ENCODE peak calls at places on chromosome 16, in eight cellular contexts. J is cardiac septum; B is stimulated activated naive B cell treated with anti-CD40 and anti-IgM and Interleukin-4, amounts not matched to agents 10 μg/mL and 1 μg/mL and 100 μg/mL, for 72 hours; E is stimulated activated CD8-positive, alpha-beta memory T cell treated with anti-CD3 and anti-CD28 coated beads, Interleukin-4, amount 100 ng/mL, for 4 hours; C is left colon; X is SW 1271; Q is stimulated activated CD4-positive, alpha-beta T cell treated with anti-CD3 and anti-CD28 coated beads, Interleukin-4, amount 100 ng/mL, for 1 hour; N is left ventricle myocardium superior. Z is an unnamed sample.

GRCh38 chr16:14545346-14545884 is 84.6 kb downstream of the PARN start:
- DNase-seq in J (no peak), X (no peak), E (no peak), C (no peak), Q (no peak), B (no peak), N (no peak), Z (no peak)

GRCh38 chr16:12318661-12319463 is 342.3 kb downstream of the SNX29 start:
- DNase-seq in J (no peak), E (no peak), Q (no peak), B (no peak), C (no peak), X (no peak), N (no peak), Z (no peak)

GRCh38 chr16:55324491-55325447 is 766 bp downstream of the IRX6 start:
- DNase-seq in C (no peak), J (no peak), N (no peak), E (no peak), B (no peak), Q (no peak), X (no peak), Z (no peak)

GRCh38 chr16:84785843-84786538 is 33.8 kb upstream of the CRISPLD2 start:
- DNase-seq in J (no peak), C (peak; percentile 66), E (no peak), B (no peak), X (no peak), N (peak; percentile 68), Q (no peak), Z (no peak)

GRCh38 chr16:14249291-14250032 is 178.3 kb downstream of the MRTFB start:
- DNase-seq in X (peak; percentile 16), E (peak; percentile 15), Q (peak; percentile 30), C (no peak), B (peak; percentile 18), N (no peak), J (no peak), Z (no peak)

GRCh38 chr16:49382916-49383315 is 9.3 kb downstream of the C16orf78 start:
- DNase-seq in B (no peak), X (peak; percentile 2), E (no peak), J (no peak), N (no peak), Q (no peak), C (no peak), Z (no peak)

GRCh38 chr16:86594712-86595111 is 16.4 kb downstream of the FOXL1 start:
- DNase-seq in B (no peak), J (no peak), C (no peak), E (no peak), N (no peak), Q (no peak), X (no peak), Z (no peak)

GRCh38 chr16:84047626-84048025 is 5.0 kb upstream of the SLC38A8 start:
- DNase-seq in E (no peak), C (no peak), B (no peak), Q (no peak), X (no peak), N (no peak), J (no peak), Z (peak; percentile 58)

GRCh38 chr16:82580293-82580900 is 46.4 kb upstream of the CDH13 start:
- DNase-seq in J (no peak), Q (no peak), N (no peak), X (no peak), E (no peak), B (no peak), C (no peak), Z (no peak)

GRCh38 chr16:82639666-82640336 is 13.0 kb downstream of the CDH13 start:
- DNase-seq in Q (peak; percentile 60), X (peak; percentile 43), C (peak; percentile 45), E (no peak), B (no peak), J (no peak), N (peak; percentile 76), Z (no peak)

GRCh38 chr16:21159281-21159951 is 942 bp downstream of the LDAF1 start:
- DNase-seq in X (peak; percentile 9), E (no peak), J (peak; percentile 78), Q (peak; percentile 22), B (peak; percentile 37), C (peak; percentile 54), N (peak; percentile 63), Z (no peak)

GRCh38 chr16:58732545-58733247 is 1.4 kb downstream of the GOT2 start:
- DNase-seq in B (no peak), Q (no peak), J (no peak), X (no peak), N (no peak), E (no peak), C (no peak), Z (no peak)

GRCh38 chr16:84689126-84689525 is 10.7 kb upstream of the USP10 start:
- DNase-seq in B (no peak), C (no peak), J (no peak), Q (no peak), N (no peak), X (no peak), E (no peak), Z (no peak)

GRCh38 chr16:85104821-85105391 is 7.4 kb downstream of the CIBAR2 start:
- DNase-seq in B (no peak), E (no peak), X (no peak), J (no peak), C (no peak), N (no peak), Q (no peak), Z (peak; percentile 67)

GRCh38 chr16:62036101-62036806 is at the start of gene CDH8:
- DNase-seq in E (no peak), Q (no peak), X (no peak), B (no peak), N (no peak), C (no peak), J (no peak), Z (peak; percentile 39)

GRCh38 chr16:87560428-87561199 is 41.7 kb upstream of the JPH3 start:
- DNase-seq in J (no peak), Q (peak; percentile 17), C (peak; percentile 47), X (peak; percentile 25), N (peak; percentile 50), B (peak; percentile 4), E (no peak), Z (no peak)

GRCh38 chr16:19659554-19659953 is 58.5 kb downstream of the KNOP1 start:
- DNase-seq in C (no peak), J (no peak), X (no peak), N (no peak), E (no peak), Q (no peak), B (no peak), Z (no peak)

GRCh38 chr16:53022374-53022773 is 30.3 kb downstream of the CHD9NB start:
- DNase-seq in B (no peak), N (no peak), E (no peak), J (no peak), C (no peak), X (peak; percentile 36), Q (no peak), Z (no peak)

GRCh38 chr16:48155926-48156789 is at the start of gene ABCC12:
- DNase-seq in X (no peak), Q (no peak), E (no peak), C (no peak), B (no peak), N (no peak), J (no peak), Z (no peak)

GRCh38 chr16:16032271-16032979 is 83.0 kb downstream of the ABCC1 start:
- DNase-seq in C (no peak), X (no peak), B (no peak), Q (no peak), J (no peak), E (no peak), N (no peak), Z (no peak)

GRCh38 chr16:85385463-85386331 is 227.4 kb upstream of the GSE1 start:
- DNase-seq in X (no peak), C (peak; percentile 22), N (peak; percentile 24), E (no peak), J (peak; percentile 66), Q (no peak), B (no peak), Z (peak; percentile 64)

GRCh38 chr16:72910875-72911274 is 137.1 kb downstream of the ZFHX3 start:
- DNase-seq in N (no peak), C (no peak), B (no peak), X (no peak), Q (no peak), J (no peak), E (no peak), Z (no peak)

GRCh38 chr16:3641801-3642396 is 12.6 kb upstream of the DNASE1 start:
- DNase-seq in E (no peak), Q (no peak), B (no peak), X (no peak), J (no peak), C (no peak), N (no peak), Z (no peak)

GRCh38 chr16:26992661-26993365 is 73.9 kb upstream of the C16orf82 start:
- DNase-seq in C (no peak), N (no peak), J (no peak), B (no peak), X (no peak), Q (no peak), E (no peak), Z (no peak)

GRCh38 chr16:54241525-54241924 is 45.1 kb downstream of the IRX3 start:
- DNase-seq in Q (no peak), J (no peak), C (no peak), N (no peak), B (no peak), X (no peak), E (no peak), Z (no peak)

GRCh38 chr16:51161440-51162195 is 10.5 kb upstream of the SALL1 start:
- DNase-seq in B (no peak), N (no peak), X (no peak), E (no peak), C (no peak), J (no peak), Q (no peak), Z (no peak)

GRCh38 chr16:25210758-25211157 is 6.0 kb upstream of the AQP8 start:
- DNase-seq in J (no peak), B (no peak), N (no peak), E (no peak), C (no peak), X (no peak), Q (no peak), Z (no peak)

GRCh38 chr16:11128211-11129123 is 127.5 kb downstream of the SOCS1 start:
- DNase-seq in C (no peak), J (no peak), N (peak; percentile 86), B (no peak), Q (no peak), E (no peak), X (no peak), Z (no peak)

GRCh38 chr16:27980076-27980775 is 83.3 kb downstream of the GSG1L start:
- DNase-seq in J (peak; percentile 60), B (no peak), N (peak; percentile 33), C (peak; percentile 10), X (no peak), E (no peak), Q (no peak), Z (no peak)

GRCh38 chr16:84959784-84960417 is 51.4 kb downstream of the ZDHHC7 start:
- DNase-seq in C (no peak), X (no peak), N (no peak), J (no peak), B (no peak), E (no peak), Q (no peak), Z (no peak)

GRCh38 chr16:67910162-67910561 is 17.1 kb downstream of the PSKH1 start:
- DNase-seq in X (no peak), C (no peak), E (no peak), J (no peak), Q (no peak), B (no peak), N (no peak), Z (no peak)

GRCh38 chr16:69554495-69554894 is 11.3 kb upstream of the NFAT5 start:
- DNase-seq in C (no peak), B (no peak), N (no peak), E (no peak), J (no peak), Q (no peak), X (no peak), Z (no peak)

GRCh38 chr16:1413684-1414531 is 596 bp downstream of the UNKL start:
- DNase-seq in E (peak; percentile 22), X (peak; percentile 42), J (no peak), Q (peak; percentile 72), B (peak; percentile 65), N (peak; percentile 71), C (peak; percentile 66), Z (peak; percentile 86)

GRCh38 chr16:84931506-84931905 is 79.8 kb downstream of the ZDHHC7 start:
- DNase-seq in J (no peak), C (no peak), N (no peak), X (no peak), Q (no peak), E (no peak), B (no peak), Z (peak; percentile 31)